ENCODE peak calls at places on chromosomes 4 and X, in eight cellular contexts. O is glutamatergic neuron, T is GM13977, R is A549, A is mesothelial cell of epicardium, P is ovary, E is fibroblast of the aortic adventitia, M is foreskin fibroblast. U is an unnamed sample.

GRCh38 chr4:170088686-170089085 is 1.1 kb downstream of the AADAT start:
- DNase-seq in A (no peak), O (no peak), P (no peak), R (no peak), T (no peak), E (no peak), M (no peak), U (no peak)

GRCh38 chr4:2786152-2786671 is 6.7 kb upstream of the SH3BP2 start:
- DNase-seq in R (no peak), T (peak), M (no peak), O (no peak), P (no peak), A (no peak), E (no peak), U (no peak)

GRCh38 chr4:66741081-66741480 is 804.2 kb downstream of the CENPC start:
- DNase-seq in A (no peak), E (peak), M (no peak), O (no peak), R (no peak), P (no peak), T (no peak), U (no peak)

GRCh38 chr4:68372588-68372987 is 22.7 kb upstream of the YTHDC1 start:
- DNase-seq in A (no peak), P (no peak), T (no peak), R (no peak), E (no peak), O (no peak), M (peak), U (no peak)

GRCh38 chrX:23845316-23845932 is 62.3 kb downstream of the APOO start:
- DNase-seq in R (no peak), A (no peak), M (no peak), E (peak), O (no peak), T (no peak), P (no peak), U (no peak)

GRCh38 chr4:56857601-56858301 is 36.2 kb upstream of the SPINK2 start:
- DNase-seq in T (no peak), A (no peak), E (peak), P (no peak), M (peak), O (no peak), R (no peak), U (no peak)

GRCh38 chr4:6688879-6689505 is 4.7 kb upstream of the S100P start:
- DNase-seq in P (peak), R (peak), M (peak), A (peak), T (peak), O (peak), E (peak), U (peak)

GRCh38 chr4:56757821-56758400 is 63.6 kb downstream of the SPINK2 start:
- DNase-seq in R (peak), E (peak), P (peak), T (peak), A (peak), O (peak), M (peak), U (no peak)

GRCh38 chr4:182143822-182144620 is 99.2 kb upstream of the TENM3 start:
- DNase-seq in P (peak), A (peak), T (peak), R (peak), O (peak), E (peak), M (peak), U (peak)

GRCh38 chr4:98630804-98631454 is 27.5 kb downstream of the TSPAN5 start:
- DNase-seq in O (no peak), E (peak), R (no peak), M (peak), P (no peak), T (no peak), A (no peak), U (no peak)

GRCh38 chrX:65750674-65751469 is 83.4 kb downstream of the MSN start:
- DNase-seq in E (no peak), A (no peak), R (no peak), O (no peak), P (no peak), T (no peak), M (no peak), U (no peak)

GRCh38 chr4:7807351-7807921 is 132.2 kb downstream of the AFAP1 start:
- DNase-seq in T (no peak), M (no peak), E (no peak), A (no peak), R (no peak), O (no peak), P (no peak), U (no peak)

GRCh38 chr4:113646456-113646809 is 115.1 kb downstream of the CAMK2D start:
- DNase-seq in E (peak), P (no peak), R (peak), A (no peak), O (peak), M (peak), T (no peak), U (no peak)

GRCh38 chr4:98728871-98729270 is 70.5 kb upstream of the TSPAN5 start:
- DNase-seq in T (no peak), A (no peak), R (no peak), P (no peak), E (no peak), M (no peak), O (no peak), U (no peak)

GRCh38 chr4:149959391-149959790 is 118.9 kb upstream of the DCLK2 start:
- DNase-seq in E (no peak), R (no peak), O (no peak), P (no peak), A (no peak), T (no peak), M (no peak), U (no peak)

GRCh38 chrX:57453901-57454300 is 137.9 kb upstream of the ZXDB start:
- DNase-seq in R (no peak), E (peak), M (no peak), P (no peak), O (no peak), T (peak), A (no peak), U (no peak)
- TF ChIP-seq CTCF in R (no peak), E (peak), M (peak), P (no peak), O (peak), T (peak), A (no peak), U (peak)

GRCh38 chr4:158162637-158163036 is 10.2 kb downstream of the GASK1B start:
- DNase-seq in T (no peak), R (peak), A (no peak), M (no peak), E (peak), P (no peak), O (no peak), U (no peak)

GRCh38 chr4:158166701-158167100 is 6.1 kb downstream of the GASK1B start:
- DNase-seq in A (no peak), T (no peak), E (peak), O (no peak), M (peak), P (no peak), R (no peak), U (no peak)

GRCh38 chr4:158164849-158165248 is 8.0 kb downstream of the GASK1B start:
- DNase-seq in M (peak), P (no peak), R (no peak), T (no peak), O (no peak), A (no peak), E (peak), U (no peak)

GRCh38 chr4:158161561-158162354 is 11.1 kb downstream of the GASK1B start:
- DNase-seq in M (peak), O (no peak), A (no peak), R (peak), T (no peak), P (no peak), E (peak), U (no peak)

DNA sequence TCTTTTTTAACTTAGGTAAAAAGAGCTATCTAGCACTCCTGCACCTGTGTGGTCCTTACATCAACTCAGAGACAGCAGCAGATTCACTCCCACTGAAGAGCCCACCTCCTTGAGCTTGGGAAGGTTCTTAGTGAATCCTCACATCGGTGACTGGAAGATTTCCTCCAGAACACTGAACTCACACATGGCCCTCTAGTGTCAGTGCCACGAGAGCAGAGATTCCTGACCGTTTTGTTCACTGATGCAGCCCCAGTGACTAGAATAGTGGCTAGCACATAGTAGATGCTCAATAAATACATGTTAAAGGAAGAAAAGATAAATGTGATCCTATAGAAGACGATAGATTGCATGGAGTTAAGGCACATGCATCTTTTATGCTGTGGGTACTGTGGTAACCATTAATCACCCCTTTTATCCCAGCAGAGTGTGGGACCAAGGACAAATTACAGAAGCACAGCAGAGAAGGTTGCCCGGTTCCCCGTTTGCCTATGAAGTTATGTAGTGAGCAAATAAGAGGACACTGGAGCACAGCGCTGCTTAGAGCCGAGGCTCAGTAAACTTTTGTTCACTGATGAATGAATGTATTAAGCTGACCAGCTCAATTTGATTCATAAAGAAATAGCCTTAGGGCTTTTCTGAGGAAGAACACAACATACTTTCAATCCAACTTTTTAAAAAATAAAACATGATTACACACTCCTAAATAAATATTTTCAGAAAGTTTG is 8.7 kb downstream of the GASK1B start:
- DNase-seq in A (no peak), O (no peak), P (no peak), E (no peak), R (no peak), M (peak), T (no peak), U (no peak)
- TF ChIP-seq CTCF in A (no peak), O (no peak), P (no peak), E (no peak), R (no peak), M (no peak), T (no peak), U (no peak)

GRCh38 chrX:131626681-131627296 is 82.9 kb downstream of the OR13H1 start:
- DNase-seq in T (no peak), O (no peak), M (peak), P (no peak), E (peak), R (peak), A (no peak), U (no peak)
- TF ChIP-seq CTCF in T (no peak), O (no peak), M (peak), P (no peak), E (peak), R (peak), A (peak), U (peak)

GRCh38 chrX:153572601-153573000 is 26.3 kb downstream of the CCNQ start:
- DNase-seq in R (no peak), O (no peak), T (no peak), M (no peak), E (no peak), A (no peak), P (no peak), U (no peak)

GRCh38 chrX:153571159-153571908 is 27.6 kb downstream of the CCNQ start:
- DNase-seq in A (no peak), T (no peak), R (no peak), O (no peak), P (no peak), M (no peak), E (no peak), U (no peak)

GRCh38 chrX:153565996-153566580 is 32.9 kb downstream of the CCNQ start:
- DNase-seq in R (no peak), O (no peak), T (no peak), A (no peak), M (no peak), E (no peak), P (no peak), U (no peak)

GRCh38 chrX:153569475-153569874 is 29.5 kb downstream of the CCNQ start:
- DNase-seq in T (no peak), M (no peak), A (no peak), O (no peak), E (no peak), P (no peak), R (no peak), U (no peak)

DNA sequence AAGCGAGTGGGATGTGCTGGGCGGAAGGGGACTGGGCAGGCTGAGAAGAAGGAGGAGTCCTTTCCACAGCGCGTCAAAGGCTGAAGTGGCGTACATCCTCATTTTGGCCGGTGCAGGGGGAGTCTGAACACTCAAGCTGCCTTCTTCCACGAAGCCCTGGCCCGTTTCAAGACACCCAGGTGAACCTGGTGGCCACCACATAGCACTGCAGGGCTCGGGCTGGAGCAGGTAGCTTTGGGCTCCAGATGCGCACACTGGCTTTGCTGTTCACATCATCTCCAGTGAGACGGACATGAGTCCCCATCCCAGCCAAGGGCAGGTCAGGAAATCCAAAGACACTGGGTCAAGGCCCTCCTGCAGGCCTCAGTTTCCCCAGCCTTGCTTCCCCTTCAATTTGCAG is 30.3 kb downstream of the CCNQ start:
- DNase-seq in M (no peak), T (no peak), A (no peak), O (no peak), R (peak), P (no peak), E (no peak), U (no peak)
- TF ChIP-seq CTCF in M (no peak), T (no peak), A (peak), O (peak), R (no peak), P (no peak), E (no peak), U (no peak)

DNA sequence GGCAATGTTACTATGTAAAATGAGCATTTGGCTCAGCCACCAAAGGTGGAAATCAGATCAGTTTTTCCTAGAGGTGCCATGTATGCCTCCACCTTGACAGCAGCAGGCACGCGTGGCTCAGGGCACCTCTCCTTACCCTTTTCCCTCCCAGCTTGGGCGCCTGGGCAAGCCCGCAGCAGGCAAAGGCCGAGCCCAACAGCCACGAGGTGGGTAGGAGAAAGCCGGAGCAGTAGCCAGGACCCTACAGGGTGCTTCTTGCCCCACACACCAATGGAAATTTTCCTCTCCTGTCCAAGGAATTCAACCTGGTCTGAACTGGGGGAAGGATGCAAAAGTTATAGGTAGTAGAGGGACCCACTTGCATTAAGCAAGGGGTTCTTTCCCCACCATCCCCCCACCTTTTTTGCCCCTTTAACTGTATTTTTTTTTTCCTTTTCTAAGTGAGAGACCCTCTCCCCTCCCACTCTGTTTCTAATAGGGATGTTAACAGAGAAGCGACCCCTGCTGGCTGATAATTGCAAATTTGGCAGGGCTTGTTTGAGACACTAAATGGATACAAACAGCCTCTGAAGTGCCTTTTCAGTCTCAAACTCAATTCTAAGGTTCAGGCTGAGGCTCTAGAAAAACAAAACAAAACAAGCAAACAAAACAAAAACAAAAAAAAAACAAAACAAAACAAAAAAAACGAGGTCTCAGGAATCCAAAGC is 895.1 kb downstream of the PCDH18 start:
- DNase-seq in E (peak), P (no peak), A (no peak), T (peak), M (no peak), O (peak), R (no peak), U (peak)
- TF ChIP-seq CTCF in E (peak), P (no peak), A (peak), T (peak), M (peak), O (peak), R (peak), U (peak)